ENCODE peak calls at places on chromosomes 6 and 20, in five cellular contexts. U is PC-3, Y is HCT116, V is neural progenitor cell, J is kidney. T is an unnamed sample. For H3K4me1, the result is how much of the 10 kb centered on the place peaks cover.

GRCh38 chr20:4563534-4563933 is 158.2 kb upstream of the PRND start:
- DNase-seq in U (peak), Y (no peak), V (peak), J (no peak), T (peak)

GRCh38 chr6:39333626-39334025 is 11.1 kb upstream of the KCNK16 start:
- DNase-seq in U (no peak), Y (no peak), V (no peak), J (no peak), T (no peak)

GRCh38 chr6:89297695-89298351 is 17.3 kb downstream of the GABRR2 start:
- DNase-seq in U (peak), Y (peak), V (peak), J (no peak), T (no peak)

GRCh38 chr6:81171991-81172740 is 580.3 kb downstream of the TENT5A start:
- DNase-seq in U (no peak), Y (peak), V (no peak), J (peak), T (no peak)

GRCh38 chr20:20837574-20838021 is 125.2 kb upstream of the RALGAPA2 start:
- DNase-seq in U (peak), Y (peak), V (peak), J (no peak), T (peak)

GRCh38 chr6:150685860-150686259 is 86.2 kb downstream of the PLEKHG1 start:
- DNase-seq in U (peak), Y (peak), V (peak), J (no peak), T (peak)

GRCh38 chr6:39322306-39322850 is at the start of gene KCNK16:
- DNase-seq in U (no peak), Y (no peak), V (no peak), J (no peak), T (no peak)

GRCh38 chr6:109373333-109373732 is 8.9 kb downstream of the CD164 start:
- DNase-seq in U (no peak), Y (no peak), V (no peak), J (no peak), T (no peak)

GRCh38 chr20:18254615-18255014 is 33.7 kb upstream of the ZNF133 start:
- DNase-seq in U (no peak), Y (no peak), V (no peak), J (no peak), T (no peak)

GRCh38 chr20:49308875-49309274 is 31.0 kb upstream of the ZNFX1 start:
- DNase-seq in U (no peak), Y (no peak), V (no peak), J (no peak), T (no peak)

GRCh38 chr20:24118781-24119175 is 130.2 kb upstream of the GGTLC1 start:
- DNase-seq in U (peak), Y (no peak), V (no peak), J (no peak), T (peak)

GRCh38 chr6:100366419-100366818 is 98.3 kb downstream of the SIM1 start:
- DNase-seq in U (peak), Y (peak), V (no peak), J (no peak), T (no peak)

GRCh38 chr6:12150812-12151432 is 138.8 kb downstream of the HIVEP1 start:
- DNase-seq in U (peak), Y (peak), V (peak), J (no peak), T (peak)

GRCh38 chr6:84018453-84019061 is 15.0 kb upstream of the MRAP2 start:
- DNase-seq in U (peak), Y (peak), V (no peak), J (no peak), T (peak)

GRCh38 chr6:33140556-33140955 is 51.7 kb downstream of the COL11A2 start:
- DNase-seq in U (no peak), Y (no peak), V (no peak), J (no peak), T (no peak)

GRCh38 chr6:1326535-1327121 is 14.7 kb downstream of the FOXQ1 start:
- DNase-seq in U (peak), Y (no peak), V (no peak), J (no peak), T (no peak)

GRCh38 chr20:49591217-49591865 is 23.4 kb upstream of the PTGIS start:
- DNase-seq in U (peak), Y (no peak), V (no peak), J (peak), T (no peak)

GRCh38 chr6:20424679-20425078 is 23.0 kb downstream of the E2F3 start:
- DNase-seq in U (no peak), Y (no peak), V (no peak), J (no peak), T (peak)

GRCh38 chr6:168138436-168138835 is 59.4 kb upstream of the FRMD1 start:
- DNase-seq in U (no peak), Y (no peak), V (no peak), J (no peak), T (peak)

GRCh38 chr20:50019466-50020256 is 36.9 kb downstream of the SNAI1 start:
- DNase-seq in U (peak), Y (no peak), V (no peak), J (no peak), T (peak)

GRCh38 chr6:35311390-35312075 is 13.9 kb downstream of the DEF6 start:
- DNase-seq in U (no peak), Y (no peak), V (no peak), J (no peak), T (peak)

GRCh38 chr6:160990847-160991410 is 640 bp upstream of the MAP3K4 start:
- DNase-seq in U (no peak), Y (no peak), V (no peak), J (no peak), T (no peak)

GRCh38 chr6:17907467-17908229 is 79.8 kb downstream of the KIF13A start:
- DNase-seq in U (peak), Y (peak), V (no peak), J (peak), T (no peak)

GRCh38 chr6:121816361-121816760 is 380.9 kb downstream of the GJA1 start:
- DNase-seq in U (no peak), Y (no peak), V (no peak), J (no peak), T (no peak)
- H3K9ac ChIP-seq in U (no peak), Y (no peak), V (no peak), J (no peak), T (no peak)

GRCh38 chr20:58308680-58309527 is 611 bp upstream of the RAB22A start:
- DNase-seq in U (peak), Y (no peak), V (peak), J (peak), T (peak)

GRCh38 chr20:58308290-58308679 is 1.2 kb upstream of the RAB22A start:
- DNase-seq in U (no peak), Y (no peak), V (no peak), J (no peak), T (no peak)

GRCh38 chr20:58310291-58310782 is 822 bp downstream of the RAB22A start:
- DNase-seq in U (peak), Y (no peak), V (no peak), J (no peak), T (no peak)

GRCh38 chr20:58307270-58307669 is 2.2 kb upstream of the RAB22A start:
- DNase-seq in U (no peak), Y (no peak), V (no peak), J (no peak), T (no peak)

GRCh38 chr20:58309607-58310290 is at the start of gene RAB22A:
- DNase-seq in U (peak), Y (peak), V (peak), J (peak), T (peak)
- H3K4me1 ChIP-seq in U (under half), Y (under half), V (under half), J (under half), T (under half)

DNA sequence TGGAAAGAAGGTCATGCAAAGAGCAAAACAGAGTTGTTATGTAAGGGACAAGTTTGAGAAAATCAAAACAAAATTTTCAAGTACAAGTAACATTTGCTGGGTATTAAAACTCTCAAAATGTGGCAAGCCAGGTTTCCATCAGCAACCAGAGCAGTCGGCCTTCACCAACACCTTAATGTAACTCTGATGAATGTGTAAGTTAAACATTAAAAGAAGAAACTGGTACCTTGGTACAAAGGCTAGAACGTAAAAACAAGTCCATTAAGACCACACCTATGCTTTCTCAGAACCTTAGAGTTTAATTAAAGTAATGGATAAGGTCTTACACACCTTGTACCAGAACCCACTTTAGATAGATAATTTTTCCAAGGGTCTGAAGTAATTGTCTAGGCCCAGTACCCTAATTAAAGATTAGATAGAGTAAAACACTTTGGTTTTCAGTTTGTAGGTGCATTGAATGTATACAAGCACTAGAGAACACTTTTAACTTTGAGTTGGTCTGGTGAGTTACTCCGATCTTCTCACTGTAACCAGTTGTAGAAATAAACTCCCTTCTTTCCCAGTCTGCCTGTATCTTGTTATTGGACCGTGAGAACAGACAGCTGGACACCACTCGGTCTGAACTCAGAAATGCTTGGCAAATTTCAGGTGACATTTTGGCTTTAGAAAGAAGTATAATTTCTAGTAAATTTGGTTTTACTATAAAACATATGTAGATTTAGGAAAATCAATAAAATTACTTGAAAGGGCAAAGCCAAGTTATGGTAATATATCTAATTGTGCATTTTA is 319.4 kb downstream of the HTR1B start:
- DNase-seq in U (no peak), Y (no peak), V (no peak), J (no peak), T (no peak)
- H3K27ac ChIP-seq in U (no peak), Y (no peak), V (no peak), J (no peak), T (no peak)

DNA sequence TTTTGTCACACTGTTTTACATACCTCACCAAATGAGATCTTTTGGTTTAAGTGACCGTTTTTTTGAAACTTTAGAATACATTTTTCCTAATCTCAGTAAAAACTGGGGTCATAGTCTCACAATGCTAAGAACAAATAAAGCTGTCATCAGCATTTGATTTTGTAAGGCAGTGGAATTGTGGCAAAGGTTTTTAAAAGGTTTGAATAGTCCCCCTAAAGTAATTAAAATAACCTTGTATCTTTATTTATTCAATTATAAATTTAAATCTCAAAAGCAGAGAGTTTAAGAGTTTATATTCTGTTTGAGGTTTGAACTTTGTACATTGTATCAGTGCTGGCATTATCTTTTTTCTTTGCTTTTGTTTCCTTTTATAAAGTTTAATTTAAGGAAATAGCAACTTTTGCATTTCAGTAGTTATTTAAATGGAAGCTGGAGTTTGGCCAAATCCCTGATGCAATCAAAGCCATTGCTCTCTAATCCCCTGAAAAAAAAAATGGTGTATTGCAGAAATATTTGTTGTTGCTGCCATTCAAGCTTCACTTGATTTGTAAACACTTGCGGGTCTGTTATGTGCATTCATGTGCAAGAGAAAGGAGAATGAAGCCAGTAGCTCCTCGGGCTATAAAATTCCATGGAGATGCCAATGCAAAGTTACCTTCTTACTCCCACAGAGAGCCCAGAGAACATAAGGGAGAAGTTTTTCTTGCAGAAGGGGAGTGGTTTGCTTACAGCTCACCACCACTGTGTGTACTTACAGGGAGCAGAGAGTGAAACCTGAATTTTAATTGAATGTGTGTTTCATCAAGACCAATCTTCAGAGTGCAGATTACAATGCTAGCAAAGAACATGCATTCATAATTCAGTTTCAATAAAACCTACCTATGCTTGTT is 391.8 kb downstream of the ARHGAP18 start:
- DNase-seq in U (peak), Y (no peak), V (peak), J (no peak), T (peak)
- H3K9ac ChIP-seq in U (peak), Y (no peak), V (no peak), J (no peak), T (no peak)

DNA sequence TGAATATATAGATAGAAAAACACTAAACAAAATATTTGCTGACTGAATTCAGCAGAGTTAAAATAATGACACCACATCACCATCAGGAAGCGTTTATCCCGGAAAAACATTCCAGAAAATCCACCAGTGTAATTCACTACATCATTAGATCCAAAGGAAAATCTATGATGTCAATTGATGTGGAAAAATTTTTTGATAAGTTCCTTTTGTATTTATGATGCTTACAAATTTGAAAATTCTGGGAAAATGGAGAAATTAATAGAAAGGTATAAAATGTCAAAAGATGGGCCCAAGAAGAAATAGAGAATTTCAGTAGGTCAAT is 7.9 kb upstream of the CCN5 start:
- DNase-seq in U (no peak), Y (no peak), V (no peak), J (no peak), T (no peak)
- H3K4me1 ChIP-seq in U (under half), Y (under half), V (under half), J (under half), T (under half)

DNA sequence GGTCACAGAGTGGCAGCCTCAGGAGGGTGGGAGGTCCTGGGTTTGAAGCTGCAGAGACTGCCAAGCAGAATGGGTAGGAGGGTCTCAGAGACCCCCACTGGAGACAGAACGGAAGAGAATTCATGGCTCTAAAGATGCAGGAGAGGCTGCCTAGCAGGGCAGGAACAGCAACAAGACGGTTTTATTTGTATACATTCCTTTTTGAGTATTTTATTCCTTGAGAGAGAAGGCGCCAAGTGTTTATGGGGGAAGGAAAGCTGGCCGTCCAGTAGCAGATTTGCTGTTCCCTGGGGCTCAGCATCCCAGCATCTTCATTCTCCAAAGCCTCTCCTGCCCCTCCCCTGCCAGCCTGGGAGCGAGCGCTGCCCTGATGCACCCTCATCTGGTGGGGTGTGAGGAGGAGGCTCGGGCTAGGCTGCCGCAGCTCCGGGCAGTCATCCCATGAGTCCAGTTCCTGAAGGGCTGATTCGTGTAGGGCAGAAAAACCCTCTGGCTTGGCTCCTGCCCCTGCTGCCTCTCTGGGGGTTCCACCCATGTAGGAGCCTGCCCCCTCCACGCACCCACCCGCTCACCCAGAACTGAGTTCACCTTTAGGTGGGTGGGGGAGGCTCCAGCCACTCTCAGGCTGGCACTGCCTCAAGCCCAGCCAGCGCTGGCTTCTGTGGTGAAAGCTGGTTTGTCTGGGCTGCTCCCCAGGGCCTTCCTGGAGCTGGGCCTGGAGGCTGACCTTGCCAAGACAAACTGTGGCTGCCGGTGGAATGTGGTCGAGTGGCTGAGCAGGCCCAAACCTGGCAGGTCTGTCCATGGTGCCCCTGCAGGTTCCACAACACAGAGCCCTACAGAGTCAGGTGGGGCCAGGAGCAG is 32.4 kb downstream of the CPXM1 start:
- DNase-seq in U (peak), Y (no peak), V (no peak), J (peak), T (peak)
- H3K27ac ChIP-seq in U (no peak), Y (no peak), V (no peak), J (no peak), T (no peak)

DNA sequence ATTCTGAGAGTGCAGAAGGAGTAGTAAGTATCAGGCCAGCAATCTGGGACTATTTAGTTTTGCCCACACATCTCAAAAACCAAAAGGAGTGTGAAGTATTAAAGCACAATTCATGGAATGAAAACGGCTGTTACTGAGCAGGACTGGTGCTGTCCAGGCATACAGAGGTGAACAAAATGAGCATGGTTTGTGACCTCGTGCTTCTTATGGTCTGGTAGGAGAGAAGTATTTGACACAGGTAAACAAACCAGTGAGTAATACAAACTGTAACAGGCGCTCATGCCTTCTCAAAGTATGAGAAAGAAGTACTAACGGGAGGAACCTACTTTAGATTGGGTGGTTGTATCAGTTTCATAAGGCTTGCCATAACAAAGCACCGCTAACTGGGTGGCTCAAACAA is 17.5 kb upstream of the NRN1 start:
- DNase-seq in U (no peak), Y (no peak), V (no peak), J (no peak), T (no peak)
- H3K9ac ChIP-seq in U (no peak), Y (no peak), V (no peak), J (no peak), T (no peak)

T was measured in endodermal cell.